ENCODE peak calls at places on chromosomes 1 and 21, in five cellular contexts. One of them, this sample, is unnamed.

GRCh38 chr1:231778009-231778719 is 151.6 kb downstream of the DISC1 start:
- DNase-seq in occipital lobe: peak
- DNase-seq in neural progenitor cell: no peak
- DNase-seq in stimulated activated naive CD8-positive, alpha-beta T cell treated with anti-CD3 and anti-CD28 coated beads, Interleukin-15, amount 100 ng/mL, for 72 hours: no peak
- DNase-seq in effector CD4-positive, alpha-beta T cell: no peak
- DNase-seq in this sample: no peak

GRCh38 chr21:38323721-38324591 is 67.2 kb downstream of the KCNJ15 start:
- DNase-seq in neural progenitor cell: peak
- DNase-seq in stimulated activated naive CD8-positive, alpha-beta T cell treated with anti-CD3 and anti-CD28 coated beads, Interleukin-15, amount 100 ng/mL, for 72 hours: no peak
- DNase-seq in occipital lobe: no peak
- DNase-seq in effector CD4-positive, alpha-beta T cell: no peak
- DNase-seq in this sample: no peak

GRCh38 chr1:63693956-63694607 is 79.7 kb upstream of the ROR1 start:
- DNase-seq in occipital lobe: no peak
- DNase-seq in neural progenitor cell: no peak
- DNase-seq in stimulated activated naive CD8-positive, alpha-beta T cell treated with anti-CD3 and anti-CD28 coated beads, Interleukin-15, amount 100 ng/mL, for 72 hours: no peak
- DNase-seq in effector CD4-positive, alpha-beta T cell: no peak
- DNase-seq in this sample: peak

GRCh38 chr1:244212792-244213475 is 161.9 kb downstream of the ZBTB18 start:
- DNase-seq in effector CD4-positive, alpha-beta T cell: no peak
- DNase-seq in neural progenitor cell: no peak
- DNase-seq in occipital lobe: no peak
- DNase-seq in stimulated activated naive CD8-positive, alpha-beta T cell treated with anti-CD3 and anti-CD28 coated beads, Interleukin-15, amount 100 ng/mL, for 72 hours: no peak
- DNase-seq in this sample: no peak

GRCh38 chr1:12047120-12047876 is 15.8 kb upstream of the TNFRSF8 start:
- DNase-seq in neural progenitor cell: no peak
- DNase-seq in effector CD4-positive, alpha-beta T cell: no peak
- DNase-seq in stimulated activated naive CD8-positive, alpha-beta T cell treated with anti-CD3 and anti-CD28 coated beads, Interleukin-15, amount 100 ng/mL, for 72 hours: peak
- DNase-seq in occipital lobe: no peak
- DNase-seq in this sample: no peak

GRCh38 chr1:32199717-32200072 is 700 bp upstream of the CCDC28B start:
- DNase-seq in effector CD4-positive, alpha-beta T cell: no peak
- DNase-seq in neural progenitor cell: peak
- DNase-seq in stimulated activated naive CD8-positive, alpha-beta T cell treated with anti-CD3 and anti-CD28 coated beads, Interleukin-15, amount 100 ng/mL, for 72 hours: no peak
- DNase-seq in occipital lobe: peak
- DNase-seq in this sample: no peak

GRCh38 chr21:38807481-38807880 is 1.8 kb downstream of the ETS2 start:
- DNase-seq in occipital lobe: no peak
- DNase-seq in stimulated activated naive CD8-positive, alpha-beta T cell treated with anti-CD3 and anti-CD28 coated beads, Interleukin-15, amount 100 ng/mL, for 72 hours: no peak
- DNase-seq in neural progenitor cell: peak
- DNase-seq in effector CD4-positive, alpha-beta T cell: no peak
- DNase-seq in this sample: no peak

GRCh38 chr1:24385160-24385939 is 28.2 kb downstream of the STPG1 start:
- DNase-seq in effector CD4-positive, alpha-beta T cell: peak
- DNase-seq in occipital lobe: no peak
- DNase-seq in stimulated activated naive CD8-positive, alpha-beta T cell treated with anti-CD3 and anti-CD28 coated beads, Interleukin-15, amount 100 ng/mL, for 72 hours: peak
- DNase-seq in neural progenitor cell: peak
- DNase-seq in this sample: no peak

GRCh38 chr1:53066433-53066832 is 4.4 kb downstream of the PODN start:
- DNase-seq in stimulated activated naive CD8-positive, alpha-beta T cell treated with anti-CD3 and anti-CD28 coated beads, Interleukin-15, amount 100 ng/mL, for 72 hours: no peak
- DNase-seq in neural progenitor cell: no peak
- DNase-seq in effector CD4-positive, alpha-beta T cell: no peak
- DNase-seq in occipital lobe: no peak
- DNase-seq in this sample: no peak

GRCh38 chr21:34552324-34553198 is 40.6 kb upstream of the KCNE1 start:
- DNase-seq in neural progenitor cell: no peak
- DNase-seq in effector CD4-positive, alpha-beta T cell: no peak
- DNase-seq in stimulated activated naive CD8-positive, alpha-beta T cell treated with anti-CD3 and anti-CD28 coated beads, Interleukin-15, amount 100 ng/mL, for 72 hours: no peak
- DNase-seq in occipital lobe: no peak
- DNase-seq in this sample: no peak

GRCh38 chr21:35850029-35850428 is 210.3 kb downstream of the SETD4 start:
- DNase-seq in neural progenitor cell: no peak
- DNase-seq in stimulated activated naive CD8-positive, alpha-beta T cell treated with anti-CD3 and anti-CD28 coated beads, Interleukin-15, amount 100 ng/mL, for 72 hours: no peak
- DNase-seq in occipital lobe: no peak
- DNase-seq in effector CD4-positive, alpha-beta T cell: no peak
- DNase-seq in this sample: peak

GRCh38 chr1:226519741-226520598 is 28.6 kb upstream of the STUM start:
- DNase-seq in neural progenitor cell: peak
- DNase-seq in effector CD4-positive, alpha-beta T cell: no peak
- DNase-seq in stimulated activated naive CD8-positive, alpha-beta T cell treated with anti-CD3 and anti-CD28 coated beads, Interleukin-15, amount 100 ng/mL, for 72 hours: no peak
- DNase-seq in occipital lobe: no peak
- DNase-seq in this sample: no peak

GRCh38 chr1:157390646-157391045 is 161.7 kb downstream of the FCRL5 start:
- DNase-seq in occipital lobe: no peak
- DNase-seq in neural progenitor cell: no peak
- DNase-seq in stimulated activated naive CD8-positive, alpha-beta T cell treated with anti-CD3 and anti-CD28 coated beads, Interleukin-15, amount 100 ng/mL, for 72 hours: no peak
- DNase-seq in effector CD4-positive, alpha-beta T cell: no peak
- DNase-seq in this sample: peak

GRCh38 chr1:3465091-3465934 is 10.8 kb downstream of the ARHGEF16 start:
- DNase-seq in stimulated activated naive CD8-positive, alpha-beta T cell treated with anti-CD3 and anti-CD28 coated beads, Interleukin-15, amount 100 ng/mL, for 72 hours: no peak
- DNase-seq in occipital lobe: no peak
- DNase-seq in effector CD4-positive, alpha-beta T cell: no peak
- DNase-seq in neural progenitor cell: no peak
- DNase-seq in this sample: no peak